ENCODE peak calls at places on chromosome 6, in six cellular contexts. K is NCI-H1092; F is GDM1; U is stimulated activated CD4-positive, alpha-beta T cell treated with anti-CD3 and anti-CD28 coated beads, Interleukin-1b, Interleukin-23, amount 100 ng/mL, for 48 hours; I is neural progenitor cell; W is skeletal muscle cell. G is an unnamed sample.

GRCh38 chr6:42007286-42007685 is 43.0 kb upstream of the TAF8 start:
- DNase-seq in K (no peak), F (no peak), U (no peak), I (no peak), W (no peak), G (peak)

GRCh38 chr6:36838896-36839818 is at the start of gene CPNE5:
- DNase-seq in K (no peak), F (no peak), U (no peak), I (peak), W (no peak), G (peak)

GRCh38 chr6:14771026-14771425 is 474.8 kb upstream of the JARID2 start:
- DNase-seq in K (no peak), F (no peak), U (no peak), I (no peak), W (no peak), G (no peak)

GRCh38 chr6:2971420-2972218 is at the start of gene SERPINB6:
- DNase-seq in K (no peak), F (peak), U (peak), I (peak), W (no peak), G (peak)

GRCh38 chr6:147872002-147872401 is 363.5 kb downstream of the SAMD5 start:
- DNase-seq in K (no peak), F (no peak), U (no peak), I (no peak), W (no peak), G (no peak)

GRCh38 chr6:161829186-161829794 is 555.4 kb upstream of the AGPAT4 start:
- DNase-seq in K (no peak), F (no peak), U (no peak), I (peak), W (no peak), G (no peak)

GRCh38 chr6:13605634-13606033 is 9.5 kb upstream of the NOL7 start:
- DNase-seq in K (no peak), F (no peak), U (no peak), I (no peak), W (no peak), G (no peak)

GRCh38 chr6:109441069-109441816 is 719 bp downstream of the SMPD2 start:
- DNase-seq in K (peak), F (peak), U (no peak), I (peak), W (no peak), G (peak)

GRCh38 chr6:92587521-92587920 is 831.8 kb downstream of the EPHA7 start:
- DNase-seq in K (no peak), F (no peak), U (no peak), I (no peak), W (no peak), G (no peak)

GRCh38 chr6:17334265-17334664 is 53.1 kb downstream of the RBM24 start:
- DNase-seq in K (no peak), F (no peak), U (no peak), I (no peak), W (no peak), G (no peak)